ENCODE peak calls at places on chromosomes 1 and 21, in four cellular contexts. V is EL, M is B cell, S is NCI-H2081. A is an unnamed sample.
A peak's percentile ranks its signal among the peaks of the same experiment; 100 is the strongest.

GRCh38 chr1:85437139-85437538 is 27.8 kb downstream of the DDAH1 start:
- DNase-seq in S (no peak), V (no peak), M (no peak), A (no peak)

GRCh38 chr1:59298710-59299346 is 1.9 kb downstream of the FGGY start:
- DNase-seq in S (no peak), M (no peak), V (peak; percentile 82), A (no peak)

GRCh38 chr1:19388980-19389379 is 76.9 kb downstream of the SLC66A1 start:
- DNase-seq in V (no peak), S (no peak), M (no peak), A (no peak)

GRCh38 chr1:20724364-20725188 is 6.8 kb upstream of the KIF17 start:
- DNase-seq in M (peak; percentile 37), V (no peak), S (no peak), A (no peak)

GRCh38 chr21:41767606-41768370 is 936 bp upstream of the RIPK4 start:
- DNase-seq in V (peak; percentile 51), M (no peak), S (no peak), A (no peak)

GRCh38 chr1:157472302-157472701 is 80.0 kb downstream of the FCRL5 start:
- DNase-seq in V (no peak), S (no peak), M (no peak), A (peak; percentile 11)

GRCh38 chr1:153565529-153566374 is at the start of gene S100A2:
- DNase-seq in M (peak; percentile 64), S (no peak), V (peak; percentile 94), A (no peak)

GRCh38 chr1:87451229-87451900 is 122.7 kb downstream of the LMO4 start:
- DNase-seq in V (no peak), S (no peak), M (no peak), A (no peak)

GRCh38 chr1:172466795-172467407 is 23.0 kb upstream of the PIGC start:
- DNase-seq in V (peak; percentile 31), S (no peak), M (no peak), A (no peak)

GRCh38 chr1:37947364-37947763 is 511 bp upstream of the INPP5B start:
- DNase-seq in M (no peak), V (no peak), S (no peak), A (peak; percentile 67)

GRCh38 chr1:204583909-204584632 is 67.9 kb downstream of the MDM4 start:
- DNase-seq in S (peak; percentile 74), V (no peak), M (no peak), A (no peak)

GRCh38 chr1:87291107-87291506 is 37.6 kb upstream of the LMO4 start:
- DNase-seq in V (peak; percentile 33), M (no peak), S (no peak), A (no peak)

GRCh38 chr1:210631399-210631798 is 302.7 kb downstream of the HHAT start:
- DNase-seq in V (no peak), M (no peak), S (no peak), A (no peak)

GRCh38 chr1:152347116-152347728 is 12.6 kb downstream of the FLG2 start:
- DNase-seq in S (peak; percentile 51), M (peak; percentile 46), V (peak; percentile 63), A (peak; percentile 58)

GRCh38 chr1:22284906-22285544 is 142.1 kb upstream of the WNT4 start:
- DNase-seq in S (no peak), V (no peak), M (no peak), A (no peak)

GRCh38 chr21:46561448-46562095 is 43.3 kb downstream of the S100B start:
- DNase-seq in S (no peak), V (no peak), M (no peak), A (no peak)

GRCh38 chr1:168550971-168551370 is 7.2 kb upstream of the XCL2 start:
- DNase-seq in M (no peak), V (peak; percentile 28), S (no peak), A (no peak)

GRCh38 chr1:110874303-110875215 is 1.6 kb downstream of the CD53 start:
- DNase-seq in S (no peak), M (no peak), V (no peak), A (peak; percentile 28)

GRCh38 chr1:168834225-168834872 is 105.3 kb upstream of the DPT start:
- DNase-seq in M (no peak), V (no peak), S (no peak), A (no peak)

GRCh38 chr21:36323032-36323431 is 3.0 kb downstream of the MORC3 start:
- DNase-seq in S (no peak), M (no peak), V (peak; percentile 18), A (no peak)

GRCh38 chr1:201213926-201214325 is 23.3 kb downstream of the IGFN1 start:
- DNase-seq in V (no peak), S (no peak), M (no peak), A (no peak)

GRCh38 chr1:172180886-172181285 is 239.6 kb upstream of the C1orf105 start:
- DNase-seq in S (no peak), M (peak; percentile 67), V (peak; percentile 52), A (no peak)

GRCh38 chr1:230864441-230864840 is 3.9 kb downstream of the C1orf198 start:
- DNase-seq in S (no peak), V (no peak), M (no peak), A (no peak)

GRCh38 chr1:36865080-36865900 is 169.0 kb downstream of the GRIK3 start:
- DNase-seq in V (no peak), S (no peak), M (no peak), A (no peak)

GRCh38 chr1:212600980-212601379 is 7.6 kb upstream of the ATF3 start:
- DNase-seq in M (no peak), S (no peak), V (no peak), A (no peak)

GRCh38 chr1:101317590-101317989 is 80.8 kb downstream of the S1PR1 start:
- DNase-seq in S (no peak), V (no peak), M (no peak), A (no peak)

GRCh38 chr1:158003409-158003805 is 10.0 kb downstream of the KIRREL1 start:
- DNase-seq in V (peak; percentile 81), S (no peak), M (no peak), A (no peak)

GRCh38 chr1:162587347-162587746 is 25.8 kb downstream of the UAP1 start:
- DNase-seq in S (peak; percentile 23), V (no peak), M (no peak), A (no peak)

GRCh38 chr1:95233321-95233736 is 681 bp upstream of the RWDD3 start:
- DNase-seq in V (peak; percentile 41), M (no peak), S (no peak), A (no peak)

GRCh38 chr21:45921917-45922316 is 59.7 kb upstream of the COL6A1 start:
- DNase-seq in V (no peak), M (no peak), S (no peak), A (no peak)

GRCh38 chr1:228547464-228547792 is 60.2 kb downstream of the RNF187 start:
- DNase-seq in V (no peak), S (no peak), M (no peak), A (no peak)

GRCh38 chr21:45297869-45298268 is 10.2 kb upstream of the POFUT2 start:
- DNase-seq in S (no peak), V (no peak), M (peak; percentile 38), A (no peak)

GRCh38 chr1:162040657-162041056 is 17.0 kb upstream of the OLFML2B start:
- DNase-seq in S (peak; percentile 15), V (peak; percentile 45), M (no peak), A (peak; percentile 14)

GRCh38 chr1:85078903-85079302 is 30.6 kb upstream of the MCOLN3 start:
- DNase-seq in S (no peak), V (no peak), M (no peak), A (peak; percentile 21)

A was measured in OCI-LY7.